ENCODE peak calls at places on chromosomes 11 and 22, in eight cellular contexts. U is suprapubic skin, H is pancreas, S is left lobe of liver, Z is LoVo, B is AG10803, V is naive B cell, P is HEK293T. M is an unnamed sample.

GRCh38 chr11:74866557-74866956 is 82.3 kb downstream of the XRRA1 start:
- DNase-seq in U (no peak), H (no peak), S (no peak), Z (no peak), B (no peak), V (no peak), P (no peak), M (no peak)

GRCh38 chr11:92882828-92883611 is 86.4 kb upstream of the MTNR1B start:
- DNase-seq in U (no peak), H (no peak), S (no peak), Z (no peak), B (no peak), V (no peak), P (no peak), M (no peak)

GRCh38 chr22:48793949-48794348 is 1033.7 kb downstream of the BRD1 start:
- DNase-seq in U (no peak), H (no peak), S (no peak), Z (no peak), B (no peak), V (no peak), P (no peak), M (no peak)

GRCh38 chr22:37127350-37127878 is 17.9 kb upstream of the TMPRSS6 start:
- DNase-seq in U (no peak), H (no peak), S (peak; percentile 56), Z (no peak), B (no peak), V (no peak), P (no peak), M (no peak)

GRCh38 chr11:61507962-61508824 is at the start of gene LRRC10B:
- DNase-seq in U (no peak), H (no peak), S (no peak), Z (peak; percentile 46), B (no peak), V (no peak), P (peak; percentile 78), M (peak; percentile 31)

GRCh38 chr11:40186401-40187091 is 1272.9 kb downstream of the LRRC4C start:
- DNase-seq in U (no peak), H (no peak), S (no peak), Z (no peak), B (no peak), V (no peak), P (no peak), M (peak; percentile 42)

GRCh38 chr22:19446603-19447387 is 716 bp downstream of the C22orf39 start:
- DNase-seq in U (no peak), H (no peak), S (no peak), Z (no peak), B (no peak), V (no peak), P (no peak), M (no peak)

GRCh38 chr11:73321342-73322110 is 13.4 kb downstream of the ARHGEF17 start:
- DNase-seq in U (no peak), H (no peak), S (no peak), Z (no peak), B (peak; percentile 65), V (no peak), P (no peak), M (no peak)

GRCh38 chr11:57335343-57336110 is at the start of gene SSRP1:
- DNase-seq in U (peak; percentile 91), H (peak; percentile 81), S (peak; percentile 86), Z (peak; percentile 84), B (peak; percentile 85), V (peak; percentile 85), P (peak; percentile 89), M (peak; percentile 85)

GRCh38 chr11:125449586-125449985 is 46.5 kb downstream of the FEZ1 start:
- DNase-seq in U (no peak), H (no peak), S (no peak), Z (no peak), B (no peak), V (no peak), P (no peak), M (no peak)

GRCh38 chr22:46894081-46894671 is 131.7 kb downstream of the TBC1D22A start:
- DNase-seq in U (no peak), H (no peak), S (peak; percentile 30), Z (no peak), B (peak; percentile 82), V (no peak), P (no peak), M (no peak)

GRCh38 chr22:31284756-31285155 is 7.5 kb downstream of the PIK3IP1 start:
- DNase-seq in U (no peak), H (no peak), S (no peak), Z (no peak), B (no peak), V (no peak), P (no peak), M (no peak)

GRCh38 chr22:42688241-42688913 is 32.3 kb downstream of the A4GALT start:
- DNase-seq in U (peak; percentile 94), H (peak; percentile 79), S (peak; percentile 82), Z (no peak), B (peak; percentile 92), V (no peak), P (peak; percentile 84), M (peak; percentile 13)